ENCODE peak calls at places on chromosome 6, in four cellular contexts. One of them, this sample, is unnamed.

GRCh38 chr6:14841901-14842421 is 403.9 kb upstream of the JARID2 start:
- DNase-seq in K562: no peak
- DNase-seq in GM12878: no peak
- DNase-seq in GM12891: no peak
- DNase-seq in this sample: no peak

GRCh38 chr6:42702200-42702599 is 20.2 kb downstream of the PRPH2 start:
- DNase-seq in K562: peak; percentile 21
- DNase-seq in GM12891: no peak
- DNase-seq in GM12878: no peak
- DNase-seq in this sample: no peak

GRCh38 chr6:154962751-154963150 is 32.4 kb upstream of the TIAM2 start:
- DNase-seq in GM12891: no peak
- DNase-seq in K562: no peak
- DNase-seq in GM12878: no peak
- DNase-seq in this sample: no peak

GRCh38 chr6:68635706-68636513 is 828 bp downstream of the ADGRB3 start:
- DNase-seq in K562: no peak
- DNase-seq in GM12878: no peak
- DNase-seq in GM12891: peak; percentile 1
- DNase-seq in this sample: no peak

GRCh38 chr6:90219168-90219985 is 77.3 kb downstream of the BACH2 start:
- DNase-seq in GM12878: no peak
- DNase-seq in GM12891: no peak
- DNase-seq in K562: no peak
- DNase-seq in this sample: no peak

GRCh38 chr6:136797977-136798376 is 5.7 kb upstream of the MAP3K5 start:
- DNase-seq in GM12891: no peak
- DNase-seq in GM12878: no peak
- DNase-seq in K562: no peak
- DNase-seq in this sample: no peak

GRCh38 chr6:118122801-118123200 is 215.7 kb downstream of the SLC35F1 start:
- DNase-seq in GM12878: no peak
- DNase-seq in K562: no peak
- DNase-seq in GM12891: no peak
- DNase-seq in this sample: no peak

GRCh38 chr6:17358515-17358914 is 34.9 kb upstream of the CAP2 start:
- DNase-seq in K562: no peak
- DNase-seq in GM12878: no peak
- DNase-seq in GM12891: no peak
- DNase-seq in this sample: no peak

GRCh38 chr6:131061041-131061770 is 1.8 kb downstream of the EPB41L2 start:
- DNase-seq in GM12878: no peak
- DNase-seq in GM12891: no peak
- DNase-seq in K562: no peak
- DNase-seq in this sample: no peak

GRCh38 chr6:28884423-28885148 is 39.2 kb downstream of the TRIM27 start:
- DNase-seq in GM12891: no peak
- DNase-seq in K562: no peak
- DNase-seq in GM12878: no peak
- DNase-seq in this sample: peak; percentile 39

GRCh38 chr6:150169609-150170008 is 26.8 kb downstream of the PPP1R14C start:
- DNase-seq in GM12891: no peak
- DNase-seq in GM12878: no peak
- DNase-seq in K562: no peak
- DNase-seq in this sample: no peak

GRCh38 chr6:100267721-100268123 is 197.0 kb downstream of the SIM1 start:
- DNase-seq in GM12891: no peak
- DNase-seq in GM12878: no peak
- DNase-seq in K562: no peak
- DNase-seq in this sample: no peak

GRCh38 chr6:15752820-15753219 is 90.0 kb upstream of the DTNBP1 start:
- DNase-seq in K562: peak; percentile 31
- DNase-seq in GM12878: no peak
- DNase-seq in GM12891: no peak
- DNase-seq in this sample: no peak

GRCh38 chr6:25431642-25432307 is 152.6 kb downstream of the CARMIL1 start:
- DNase-seq in K562: no peak
- DNase-seq in GM12891: no peak
- DNase-seq in GM12878: no peak
- DNase-seq in this sample: no peak

GRCh38 chr6:14984454-14984853 is 261.4 kb upstream of the JARID2 start:
- DNase-seq in K562: no peak
- DNase-seq in GM12891: no peak
- DNase-seq in GM12878: no peak
- DNase-seq in this sample: no peak

GRCh38 chr6:101226677-101227135 is 166.8 kb upstream of the GRIK2 start:
- DNase-seq in K562: no peak
- DNase-seq in GM12878: no peak
- DNase-seq in GM12891: no peak
- DNase-seq in this sample: no peak

GRCh38 chr6:148867851-148868250 is 121.0 kb downstream of the UST start:
- DNase-seq in K562: no peak
- DNase-seq in GM12878: no peak
- DNase-seq in GM12891: no peak
- DNase-seq in this sample: no peak

GRCh38 chr6:2852514-2852855 is 10.8 kb upstream of the SERPINB1 start:
- DNase-seq in K562: no peak
- DNase-seq in GM12878: no peak
- DNase-seq in GM12891: no peak
- DNase-seq in this sample: no peak

GRCh38 chr6:45567879-45568278 is 190.1 kb upstream of the SUPT3H start:
- DNase-seq in GM12878: no peak
- DNase-seq in K562: no peak
- DNase-seq in GM12891: no peak
- DNase-seq in this sample: no peak

GRCh38 chr6:111087871-111088667 is 766 bp downstream of the SLC16A10 start:
- DNase-seq in GM12891: no peak
- DNase-seq in K562: no peak
- DNase-seq in GM12878: no peak
- DNase-seq in this sample: no peak

GRCh38 chr6:169556758-169557505 is 144.9 kb downstream of the WDR27 start:
- DNase-seq in GM12878: peak; percentile 61
- DNase-seq in GM12891: peak; percentile 59
- DNase-seq in K562: no peak
- DNase-seq in this sample: no peak

GRCh38 chr6:11236351-11236750 is 3.9 kb upstream of the NEDD9 start:
- DNase-seq in K562: no peak
- DNase-seq in GM12891: no peak
- DNase-seq in GM12878: peak; percentile 56
- DNase-seq in this sample: no peak

GRCh38 chr6:11830105-11830504 is 51.5 kb upstream of the ADTRP start:
- DNase-seq in K562: no peak
- DNase-seq in GM12891: no peak
- DNase-seq in GM12878: no peak
- DNase-seq in this sample: no peak

GRCh38 chr6:112991912-112992311 is 644.8 kb downstream of the RFPL4B start:
- DNase-seq in GM12891: no peak
- DNase-seq in GM12878: no peak
- DNase-seq in K562: no peak
- DNase-seq in this sample: no peak

GRCh38 chr6:20746024-20746423 is 211.8 kb downstream of the CDKAL1 start:
- DNase-seq in GM12891: no peak
- DNase-seq in GM12878: no peak
- DNase-seq in K562: no peak
- DNase-seq in this sample: no peak

GRCh38 chr6:75796723-75797122 is 47.7 kb downstream of the MYO6 start:
- DNase-seq in GM12878: no peak
- DNase-seq in GM12891: no peak
- DNase-seq in K562: no peak
- DNase-seq in this sample: no peak

GRCh38 chr6:5950448-5950847 is 56.3 kb downstream of the NRN1 start:
- DNase-seq in K562: peak; percentile 57
- DNase-seq in GM12878: no peak
- DNase-seq in GM12891: peak; percentile 7
- DNase-seq in this sample: no peak

GRCh38 chr6:22367331-22367730 is 70.5 kb upstream of the PRL start:
- DNase-seq in GM12878: no peak
- DNase-seq in K562: no peak
- DNase-seq in GM12891: no peak
- DNase-seq in this sample: no peak

GRCh38 chr6:150857062-150857905 is 8.2 kb upstream of the MTHFD1L start:
- DNase-seq in GM12878: no peak
- DNase-seq in K562: no peak
- DNase-seq in GM12891: no peak
- DNase-seq in this sample: no peak

GRCh38 chr6:161412795-161413194 is 138.9 kb upstream of the AGPAT4 start:
- DNase-seq in GM12878: no peak
- DNase-seq in K562: no peak
- DNase-seq in GM12891: no peak
- DNase-seq in this sample: no peak

GRCh38 chr6:28136585-28137457 is 4.9 kb upstream of the ZKSCAN8 start:
- DNase-seq in GM12878: peak; percentile 56
- DNase-seq in GM12891: no peak
- DNase-seq in K562: peak; percentile 87
- DNase-seq in this sample: peak; percentile 80

GRCh38 chr6:150072201-150072600 is 3.3 kb upstream of the ULBP3 start:
- DNase-seq in K562: peak; percentile 68
- DNase-seq in GM12878: no peak
- DNase-seq in GM12891: no peak
- DNase-seq in this sample: no peak

GRCh38 chr6:28922004-28922840 is 1.6 kb downstream of the TRIM27 start:
- DNase-seq in GM12891: no peak
- DNase-seq in K562: peak; percentile 70
- DNase-seq in GM12878: no peak
- DNase-seq in this sample: peak; percentile 42

GRCh38 chr6:149445095-149445466 is 39.7 kb downstream of the ZC3H12D start:
- DNase-seq in K562: no peak
- DNase-seq in GM12891: no peak
- DNase-seq in GM12878: no peak
- DNase-seq in this sample: no peak

GRCh38 chr6:165056292-165056691 is 253.1 kb downstream of the C6orf118 start:
- DNase-seq in GM12878: no peak
- DNase-seq in K562: no peak
- DNase-seq in GM12891: no peak
- DNase-seq in this sample: no peak

GRCh38 chr6:165060636-165061190 is 248.7 kb downstream of the C6orf118 start:
- DNase-seq in GM12891: no peak
- DNase-seq in GM12878: no peak
- DNase-seq in K562: no peak
- DNase-seq in this sample: no peak

GRCh38 chr6:165055231-165055630 is 254.2 kb downstream of the C6orf118 start:
- DNase-seq in GM12878: no peak
- DNase-seq in GM12891: no peak
- DNase-seq in K562: no peak
- DNase-seq in this sample: no peak

DNA sequence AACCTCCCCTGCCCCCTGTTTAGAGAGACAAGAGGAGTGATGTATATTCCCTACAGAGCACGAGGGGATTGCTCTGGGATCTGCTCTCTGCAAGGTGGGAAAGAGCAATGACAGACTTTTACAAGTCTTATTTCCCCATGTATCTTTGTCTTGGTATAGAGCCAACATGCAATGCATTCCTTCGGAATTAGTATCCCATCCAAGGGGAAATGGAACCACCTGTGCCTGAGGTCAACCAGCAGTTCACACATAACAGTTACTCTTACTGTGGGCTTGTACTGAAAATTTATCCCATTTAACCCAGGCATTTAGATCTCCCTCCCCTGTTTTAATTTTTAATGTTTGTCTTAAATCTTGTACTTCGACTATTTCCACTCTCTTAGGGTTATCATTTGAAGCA is 250.4 kb downstream of the C6orf118 start:
- DNase-seq in GM12891: no peak
- DNase-seq in GM12878: no peak
- DNase-seq in K562: no peak
- DNase-seq in this sample: no peak
- TF ChIP-seq SPI1 in GM12891: no peak
- TF ChIP-seq SPI1 in GM12878: no peak
- TF ChIP-seq SPI1 in K562: no peak
- TF ChIP-seq SPI1 in this sample: no peak

GRCh38 chr6:4803343-4803744 is 27.1 kb downstream of the CDYL start:
- DNase-seq in GM12878: no peak
- DNase-seq in GM12891: no peak
- DNase-seq in K562: no peak
- DNase-seq in this sample: no peak

GRCh38 chr6:4805553-4806307 is 29.5 kb downstream of the CDYL start:
- DNase-seq in GM12878: no peak
- DNase-seq in GM12891: no peak
- DNase-seq in K562: no peak
- DNase-seq in this sample: no peak

GRCh38 chr6:4804095-4804494 is 27.9 kb downstream of the CDYL start:
- DNase-seq in GM12891: no peak
- DNase-seq in K562: no peak
- DNase-seq in GM12878: no peak
- DNase-seq in this sample: no peak

GRCh38 chr6:4808396-4808795 is 32.2 kb downstream of the CDYL start:
- DNase-seq in GM12891: no peak
- DNase-seq in K562: no peak
- DNase-seq in GM12878: no peak
- DNase-seq in this sample: no peak

GRCh38 chr6:4806308-4807190 is 30.3 kb downstream of the CDYL start:
- DNase-seq in GM12878: no peak
- DNase-seq in GM12891: no peak
- DNase-seq in K562: no peak
- DNase-seq in this sample: no peak
- TF ChIP-seq SPI1 in GM12878: no peak
- TF ChIP-seq SPI1 in GM12891: no peak
- TF ChIP-seq SPI1 in K562: no peak
- TF ChIP-seq SPI1 in this sample: no peak

GRCh38 chr6:7196685-7197283 is 89.0 kb downstream of the RREB1 start:
- DNase-seq in GM12891: no peak
- DNase-seq in GM12878: no peak
- DNase-seq in K562: no peak
- DNase-seq in this sample: no peak
- TF ChIP-seq SPI1 in GM12891: no peak
- TF ChIP-seq SPI1 in GM12878: no peak
- TF ChIP-seq SPI1 in K562: no peak
- TF ChIP-seq SPI1 in this sample: no peak

GRCh38 chr6:37319156-37319555 is 34.6 kb upstream of the RNF8 start:
- DNase-seq in GM12878: no peak
- DNase-seq in K562: no peak
- DNase-seq in GM12891: no peak
- DNase-seq in this sample: no peak

GRCh38 chr6:37321516-37321915 is 32.3 kb upstream of the RNF8 start:
- DNase-seq in GM12878: no peak
- DNase-seq in GM12891: no peak
- DNase-seq in K562: no peak
- DNase-seq in this sample: no peak

GRCh38 chr6:37319856-37320255 is 33.9 kb upstream of the RNF8 start:
- DNase-seq in GM12891: no peak
- DNase-seq in K562: no peak
- DNase-seq in GM12878: no peak
- DNase-seq in this sample: no peak

GRCh38 chr6:37321101-37321500 is 32.7 kb upstream of the RNF8 start:
- DNase-seq in GM12878: no peak
- DNase-seq in GM12891: no peak
- DNase-seq in K562: no peak
- DNase-seq in this sample: no peak

DNA sequence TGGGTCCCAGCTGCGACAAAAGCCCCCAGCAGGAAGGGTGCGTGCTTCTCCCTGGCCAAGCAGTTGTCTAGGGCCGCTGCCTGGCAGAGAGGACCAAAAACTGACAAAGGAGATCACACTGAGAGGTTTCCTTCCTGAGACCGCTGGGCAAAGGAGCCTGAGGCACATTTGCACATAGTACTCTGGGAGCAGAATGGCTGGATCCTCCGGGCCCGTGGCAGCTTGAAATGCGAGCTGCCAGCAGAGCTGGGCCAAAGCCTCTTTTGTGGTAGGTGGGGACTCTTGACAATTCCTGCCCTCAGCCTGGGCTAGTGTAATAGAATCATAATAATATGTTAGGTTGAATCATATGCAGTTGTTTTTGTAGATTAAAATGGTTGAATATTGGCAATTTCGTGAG is 33.1 kb upstream of the RNF8 start:
- DNase-seq in K562: no peak
- DNase-seq in GM12891: no peak
- DNase-seq in GM12878: no peak
- DNase-seq in this sample: no peak
- TF ChIP-seq SPI1 in K562: no peak
- TF ChIP-seq SPI1 in GM12891: no peak
- TF ChIP-seq SPI1 in GM12878: no peak
- TF ChIP-seq SPI1 in this sample: no peak

This sample was measured in HL-60.